ENCODE peak calls at places on chromosomes 7 and 10, in six cellular contexts. D, W, R, Y, S and L are unnamed samples.
A peak's percentile ranks its signal among the peaks of the same experiment; 100 is the strongest.

GRCh38 chr7:98281757-98282652 is 519 bp downstream of the BRI3 start:
- DNase-seq in D (peak; percentile 31), W (peak; percentile 60), S (peak; percentile 43), Y (no peak), R (peak; percentile 68), L (no peak)

GRCh38 chr10:119651514-119652327 is 541 bp downstream of the BAG3 start:
- DNase-seq in W (peak; percentile 62), D (peak; percentile 49), S (no peak), Y (no peak), R (peak; percentile 12), L (peak; percentile 52)

GRCh38 chr7:40579401-40579800 is 444.6 kb downstream of the SUGCT start:
- DNase-seq in W (no peak), R (no peak), S (no peak), Y (no peak), D (no peak), L (no peak)

GRCh38 chr10:117000580-117000979 is 4.4 kb downstream of the SHTN1 start:
- DNase-seq in S (no peak), D (no peak), R (no peak), W (no peak), Y (no peak), L (no peak)

GRCh38 chr7:37031571-37032257 is 307.4 kb upstream of the AOAH start:
- DNase-seq in W (peak; percentile 7), S (no peak), R (peak; percentile 99), Y (peak; percentile 84), D (no peak), L (no peak)

GRCh38 chr7:118029881-118030422 is 154.0 kb upstream of the LSM8 start:
- DNase-seq in S (no peak), R (no peak), D (no peak), W (no peak), Y (no peak), L (no peak)

GRCh38 chr7:98286701-98287485 is 5.4 kb downstream of the BRI3 start:
- DNase-seq in Y (no peak), W (no peak), S (no peak), D (no peak), R (no peak), L (no peak)

GRCh38 chr7:23570592-23571200 is 26.5 kb upstream of the CCDC126 start:
- DNase-seq in D (peak; percentile 77), R (peak; percentile 93), Y (peak; percentile 82), W (peak; percentile 64), S (peak; percentile 68), L (peak; percentile 80)

GRCh38 chr10:15879058-15879457 is 18.8 kb upstream of the MINDY3 start:
- DNase-seq in R (peak; percentile 45), S (no peak), Y (peak; percentile 24), W (peak; percentile 49), D (no peak), L (peak; percentile 53)

GRCh38 chr7:130433336-130433735 is 7.5 kb downstream of the CEP41 start:
- DNase-seq in W (no peak), S (no peak), Y (no peak), D (no peak), R (no peak), L (no peak)

GRCh38 chr7:44400033-44400511 is 74.7 kb upstream of the CAMK2B start:
- DNase-seq in D (no peak), S (no peak), Y (no peak), R (no peak), W (no peak), L (no peak)

GRCh38 chr7:102404005-102404861 is 8.1 kb downstream of the PRKRIP1 start:
- DNase-seq in S (peak; percentile 48), Y (peak; percentile 64), D (peak; percentile 21), R (peak; percentile 82), W (peak; percentile 77), L (peak; percentile 75)

GRCh38 chr7:26705567-26705966 is 158.8 kb downstream of the SKAP2 start:
- DNase-seq in W (no peak), Y (peak; percentile 66), R (no peak), S (no peak), D (no peak), L (no peak)

GRCh38 chr7:79282051-79282694 is 171.3 kb downstream of the MAGI2 start:
- DNase-seq in R (peak; percentile 73), S (no peak), D (no peak), Y (no peak), W (peak; percentile 59), L (no peak)

GRCh38 chr10:35517431-35518181 is 87.5 kb upstream of the GJD4 start:
- DNase-seq in R (no peak), D (no peak), Y (no peak), W (no peak), S (no peak), L (no peak)

GRCh38 chr10:49387029-49387428 is 8.9 kb downstream of the DRGX start:
- DNase-seq in R (no peak), D (no peak), S (no peak), Y (peak; percentile 44), W (no peak), L (no peak)

GRCh38 chr7:33933611-33934281 is 28.4 kb downstream of the BMPER start:
- DNase-seq in Y (peak; percentile 34), W (no peak), S (no peak), D (no peak), R (no peak), L (no peak)

GRCh38 chr7:28755255-28755654 is 202.9 kb downstream of the TRIL start:
- DNase-seq in Y (peak; percentile 12), S (no peak), D (no peak), R (no peak), W (no peak), L (no peak)

GRCh38 chr10:75430000-75430763 is 1.2 kb upstream of the LRMDA start:
- DNase-seq in Y (peak; percentile 26), R (no peak), W (peak; percentile 43), D (peak; percentile 66), S (no peak), L (no peak)

GRCh38 chr7:3244241-3244814 is 56.7 kb upstream of the SDK1 start:
- DNase-seq in D (no peak), R (no peak), Y (peak; percentile 84), W (no peak), S (no peak), L (no peak)